ENCODE peak calls at places on chromosomes 1 and 21, in ten cellular contexts. One of them, this sample, is unnamed.

GRCh38 chr1:100455478-100456072 is 82.4 kb upstream of the GPR88 start:
- DNase-seq in BJ: no peak
- DNase-seq in epithelial cell of prostate: no peak
- DNase-seq in HL-60: no peak
- DNase-seq in non-pigmented ciliary epithelial cell: no peak
- DNase-seq in spleen: no peak
- DNase-seq in EH: peak
- DNase-seq in tibial nerve: no peak
- DNase-seq in GDM1: no peak
- DNase-seq in NCI-H1417: no peak
- DNase-seq in this sample: no peak

GRCh38 chr21:28336299-28336698 is 656.4 kb downstream of the LTN1 start:
- DNase-seq in BJ: peak
- DNase-seq in epithelial cell of prostate: peak
- DNase-seq in HL-60: no peak
- DNase-seq in non-pigmented ciliary epithelial cell: peak
- DNase-seq in spleen: no peak
- DNase-seq in EH: peak
- DNase-seq in tibial nerve: no peak
- DNase-seq in GDM1: no peak
- DNase-seq in NCI-H1417: no peak
- DNase-seq in this sample: no peak

GRCh38 chr1:23178931-23179330 is 10.3 kb upstream of the LUZP1 start:
- DNase-seq in BJ: no peak
- DNase-seq in epithelial cell of prostate: no peak
- DNase-seq in HL-60: no peak
- DNase-seq in non-pigmented ciliary epithelial cell: no peak
- DNase-seq in spleen: no peak
- DNase-seq in EH: no peak
- DNase-seq in tibial nerve: no peak
- DNase-seq in GDM1: no peak
- DNase-seq in NCI-H1417: no peak
- DNase-seq in this sample: no peak

GRCh38 chr1:155086182-155086741 is 7.6 kb downstream of the EFNA3 start:
- DNase-seq in BJ: no peak
- DNase-seq in epithelial cell of prostate: no peak
- DNase-seq in HL-60: no peak
- DNase-seq in non-pigmented ciliary epithelial cell: no peak
- DNase-seq in spleen: peak
- DNase-seq in EH: peak
- DNase-seq in tibial nerve: no peak
- DNase-seq in GDM1: peak
- DNase-seq in NCI-H1417: peak
- DNase-seq in this sample: peak

GRCh38 chr1:115949156-115949555 is 27.2 kb upstream of the SLC22A15 start:
- DNase-seq in BJ: no peak
- DNase-seq in epithelial cell of prostate: no peak
- DNase-seq in HL-60: no peak
- DNase-seq in non-pigmented ciliary epithelial cell: no peak
- DNase-seq in spleen: no peak
- DNase-seq in EH: peak
- DNase-seq in tibial nerve: no peak
- DNase-seq in GDM1: no peak
- DNase-seq in NCI-H1417: no peak
- DNase-seq in this sample: no peak

GRCh38 chr1:63087966-63088365 is 234.4 kb upstream of the FOXD3 start:
- DNase-seq in BJ: no peak
- DNase-seq in epithelial cell of prostate: no peak
- DNase-seq in HL-60: no peak
- DNase-seq in non-pigmented ciliary epithelial cell: no peak
- DNase-seq in spleen: no peak
- DNase-seq in EH: no peak
- DNase-seq in tibial nerve: no peak
- DNase-seq in GDM1: no peak
- DNase-seq in NCI-H1417: peak
- DNase-seq in this sample: no peak

GRCh38 chr1:229509576-229509975 is 1.4 kb upstream of the NUP133 start:
- DNase-seq in BJ: no peak
- DNase-seq in epithelial cell of prostate: peak
- DNase-seq in HL-60: peak
- DNase-seq in non-pigmented ciliary epithelial cell: peak
- DNase-seq in spleen: no peak
- DNase-seq in EH: no peak
- DNase-seq in tibial nerve: no peak
- DNase-seq in GDM1: no peak
- DNase-seq in NCI-H1417: no peak
- DNase-seq in this sample: no peak

GRCh38 chr1:36824390-36824861 is 209.9 kb downstream of the GRIK3 start:
- DNase-seq in BJ: no peak
- DNase-seq in epithelial cell of prostate: no peak
- DNase-seq in HL-60: no peak
- DNase-seq in non-pigmented ciliary epithelial cell: no peak
- DNase-seq in spleen: peak
- DNase-seq in EH: no peak
- DNase-seq in tibial nerve: no peak
- DNase-seq in GDM1: no peak
- DNase-seq in NCI-H1417: no peak
- DNase-seq in this sample: no peak

GRCh38 chr1:88888755-88889154 is 2.6 kb downstream of the GTF2B start:
- DNase-seq in BJ: no peak
- DNase-seq in epithelial cell of prostate: no peak
- DNase-seq in HL-60: no peak
- DNase-seq in non-pigmented ciliary epithelial cell: no peak
- DNase-seq in spleen: no peak
- DNase-seq in EH: no peak
- DNase-seq in tibial nerve: no peak
- DNase-seq in GDM1: no peak
- DNase-seq in NCI-H1417: no peak
- DNase-seq in this sample: no peak

GRCh38 chr1:22262583-22262982 is 119.7 kb upstream of the WNT4 start:
- DNase-seq in BJ: no peak
- DNase-seq in epithelial cell of prostate: no peak
- DNase-seq in HL-60: no peak
- DNase-seq in non-pigmented ciliary epithelial cell: no peak
- DNase-seq in spleen: no peak
- DNase-seq in EH: no peak
- DNase-seq in tibial nerve: no peak
- DNase-seq in GDM1: no peak
- DNase-seq in NCI-H1417: peak
- DNase-seq in this sample: no peak

GRCh38 chr1:165697491-165697880 is 876 bp downstream of the ALDH9A1 start:
- DNase-seq in BJ: no peak
- DNase-seq in epithelial cell of prostate: no peak
- DNase-seq in HL-60: no peak
- DNase-seq in non-pigmented ciliary epithelial cell: no peak
- DNase-seq in spleen: no peak
- DNase-seq in EH: peak
- DNase-seq in tibial nerve: no peak
- DNase-seq in GDM1: no peak
- DNase-seq in NCI-H1417: no peak
- DNase-seq in this sample: no peak

GRCh38 chr1:203217139-203217621 is 12.3 kb downstream of the CHIT1 start:
- DNase-seq in BJ: no peak
- DNase-seq in epithelial cell of prostate: no peak
- DNase-seq in HL-60: no peak
- DNase-seq in non-pigmented ciliary epithelial cell: no peak
- DNase-seq in spleen: no peak
- DNase-seq in EH: no peak
- DNase-seq in tibial nerve: no peak
- DNase-seq in GDM1: no peak
- DNase-seq in NCI-H1417: no peak
- DNase-seq in this sample: no peak

This sample was measured in tibial artery.